ENCODE peak calls at places on chromosomes 3 and 15, in five cellular contexts. X is colonic mucosa, F is upper lobe of right lung, M is neural progenitor cell, S is small intestine. E is an unnamed sample.

GRCh38 chr15:67790610-67791319 is 34.5 kb upstream of the SKOR1 start:
- DNase-seq in X (no peak), F (no peak), S (no peak), M (no peak), E (no peak)

GRCh38 chr3:197878427-197878826 is 71.6 kb upstream of the RPL35A start:
- DNase-seq in X (no peak), M (no peak), S (no peak), F (peak), E (no peak)

GRCh38 chr3:197499427-197499826 is 56.3 kb downstream of the BDH1 start:
- DNase-seq in S (peak), X (peak), F (no peak), M (no peak), E (peak)

GRCh38 chr3:109023656-109024254 is 70.1 kb upstream of the GUCA1C start:
- DNase-seq in X (peak), S (peak), F (no peak), M (peak), E (no peak)

GRCh38 chr15:63504979-63505841 is 817 bp downstream of the USP3 start:
- DNase-seq in S (peak), X (peak), F (peak), M (peak), E (no peak)

GRCh38 chr15:76674883-76675282 is 230.3 kb downstream of the SCAPER start:
- DNase-seq in X (no peak), M (no peak), S (no peak), F (no peak), E (no peak)

GRCh38 chr3:113717818-113718217 is 21.4 kb upstream of the USF3 start:
- DNase-seq in S (no peak), X (no peak), F (no peak), M (no peak), E (no peak)

GRCh38 chr3:66432041-66432766 is 68.6 kb downstream of the LRIG1 start:
- DNase-seq in S (peak), M (no peak), X (no peak), F (no peak), E (no peak)

GRCh38 chr15:58748040-58748786 is 1.3 kb downstream of the ADAM10 start:
- DNase-seq in S (no peak), X (peak), M (no peak), F (no peak), E (no peak)

GRCh38 chr3:67683522-67683921 is 29.1 kb upstream of the SUCLG2 start:
- DNase-seq in F (no peak), S (no peak), M (no peak), X (no peak), E (no peak)

GRCh38 chr3:41199866-41200668 is 762 bp downstream of the CTNNB1 start:
- DNase-seq in F (peak), S (peak), X (peak), M (peak), E (no peak)

GRCh38 chr3:149393355-149394165 is 16.1 kb upstream of the TM4SF1 start:
- DNase-seq in X (peak), M (peak), F (peak), S (peak), E (no peak)

GRCh38 chr15:35309886-35310285 is 224.8 kb upstream of the NANOGP8 start:
- DNase-seq in M (no peak), F (no peak), S (no peak), X (no peak), E (no peak)

GRCh38 chr3:29072626-29073025 is 208.2 kb upstream of the RBMS3 start:
- DNase-seq in M (no peak), F (no peak), S (no peak), X (no peak), E (no peak)

GRCh38 chr3:186953011-186953487 is 22.7 kb downstream of the ST6GAL1 start:
- DNase-seq in M (no peak), X (no peak), F (no peak), S (no peak), E (no peak)

GRCh38 chr15:76929011-76929760 is 2.4 kb upstream of the RCN2 start:
- DNase-seq in S (no peak), X (no peak), F (no peak), M (peak), E (no peak)

GRCh38 chr3:137845666-137846065 is 81.6 kb downstream of the SOX14 start:
- DNase-seq in X (no peak), S (no peak), M (peak), F (no peak), E (no peak)

GRCh38 chr15:93042691-93043378 is 46.2 kb downstream of the RGMA start:
- DNase-seq in X (no peak), M (no peak), F (peak), S (no peak), E (no peak)

GRCh38 chr15:64877435-64877834 is 34.3 kb upstream of the ANKDD1A start:
- DNase-seq in F (peak), M (no peak), S (peak), X (peak), E (no peak)
- H3K27ac ChIP-seq in F (peak), M (no peak), S (peak), X (peak), E (no peak)

DNA sequence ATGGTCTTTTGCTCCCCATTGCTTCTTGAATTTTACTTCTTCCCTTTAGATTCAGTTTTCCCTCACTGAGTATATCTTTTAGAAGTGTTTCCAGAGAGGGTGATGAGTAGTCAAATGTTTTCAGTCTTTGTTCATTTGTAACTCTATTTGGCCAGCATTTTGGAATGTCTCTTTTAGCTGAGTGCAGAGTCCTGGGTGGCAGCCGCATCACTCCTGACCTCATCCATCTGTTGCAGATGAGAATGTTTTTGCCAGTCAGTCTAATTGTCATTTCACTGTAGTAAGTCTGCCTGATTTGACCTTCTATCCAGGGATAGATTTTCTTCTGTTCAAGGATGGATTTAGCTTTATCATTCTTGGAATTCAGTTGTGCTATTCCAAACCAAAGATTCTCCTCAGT is 7.3 kb downstream of the SRPRB start:
- DNase-seq in M (no peak), X (no peak), F (no peak), S (no peak), E (no peak)
- H3K27ac ChIP-seq in M (no peak), X (no peak), F (no peak), S (no peak), E (no peak)

GRCh38 chr3:189303584-189303983 is 131.8 kb downstream of the TPRG1 start:
- DNase-seq in S (no peak), M (no peak), F (no peak), X (no peak), E (no peak)

GRCh38 chr3:189298469-189299375 is 127.0 kb downstream of the TPRG1 start:
- DNase-seq in M (no peak), X (no peak), F (no peak), S (no peak), E (peak)

GRCh38 chr3:189300345-189300744 is 128.6 kb downstream of the TPRG1 start:
- DNase-seq in M (peak), X (no peak), S (no peak), F (no peak), E (no peak)

GRCh38 chr3:189304465-189305341 is 132.9 kb downstream of the TPRG1 start:
- DNase-seq in F (peak), X (peak), S (peak), M (no peak), E (peak)

DNA sequence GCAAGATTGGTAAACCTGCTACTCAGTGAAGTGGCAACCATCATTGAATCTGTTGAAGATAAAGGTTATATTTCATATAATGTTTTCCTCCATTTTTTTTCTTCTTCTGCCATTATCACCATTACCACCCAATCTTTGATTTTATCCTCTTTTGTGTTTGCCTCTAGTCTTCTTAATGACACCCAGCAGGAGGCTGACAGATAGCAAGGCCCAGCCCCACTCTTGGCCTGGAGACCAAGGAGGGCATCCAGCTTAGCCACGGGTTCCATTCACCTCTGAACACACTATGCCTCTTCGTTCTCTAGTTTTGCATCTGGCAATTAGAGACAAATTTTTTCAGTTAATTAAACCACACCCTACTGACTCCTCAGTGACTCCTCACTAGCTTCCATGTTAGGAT is 129.7 kb downstream of the TPRG1 start:
- DNase-seq in F (no peak), M (no peak), X (no peak), S (no peak), E (no peak)
- H3K27ac ChIP-seq in F (no peak), M (no peak), X (no peak), S (no peak), E (no peak)

GRCh38 chr3:152317184-152317583 is 48.5 kb downstream of the MBNL1 start:
- DNase-seq in F (no peak), M (no peak), X (no peak), S (no peak), E (no peak)
- H3K27ac ChIP-seq in F (no peak), M (no peak), X (no peak), S (no peak), E (no peak)

DNA sequence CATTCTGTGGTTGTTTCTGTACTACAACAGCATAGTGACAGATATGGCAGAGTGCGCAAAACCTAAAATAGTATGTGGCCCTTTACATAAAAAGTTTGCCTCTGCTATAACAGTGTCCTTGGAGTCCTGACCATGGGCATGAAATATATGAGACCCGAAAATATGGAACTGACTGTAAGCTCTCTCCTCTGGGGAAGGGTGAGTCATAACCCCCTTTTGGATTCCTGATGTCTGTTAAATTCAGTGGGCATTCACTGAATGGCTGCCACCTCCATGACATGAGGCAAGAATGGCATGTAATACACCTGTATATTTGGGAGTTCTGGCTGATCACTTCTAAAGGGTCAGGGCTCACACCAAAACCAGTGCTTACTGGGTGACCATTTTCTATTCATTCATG is 6.1 kb downstream of the TBC1D2B start:
- DNase-seq in X (no peak), M (no peak), F (no peak), S (no peak), E (no peak)
- H3K27ac ChIP-seq in X (peak), M (no peak), F (peak), S (peak), E (no peak)

GRCh38 chr3:133576169-133576568 is 2.7 kb downstream of the CDV3 start:
- DNase-seq in S (no peak), M (no peak), F (no peak), X (no peak), E (no peak)
- H3K27ac ChIP-seq in S (no peak), M (no peak), F (no peak), X (peak), E (no peak)

GRCh38 chr3:133782454-133782853 is 23.2 kb upstream of the SRPRB start:
- DNase-seq in M (no peak), F (no peak), S (no peak), X (no peak), E (no peak)
- H3K27ac ChIP-seq in M (no peak), F (no peak), S (no peak), X (no peak), E (no peak)

DNA sequence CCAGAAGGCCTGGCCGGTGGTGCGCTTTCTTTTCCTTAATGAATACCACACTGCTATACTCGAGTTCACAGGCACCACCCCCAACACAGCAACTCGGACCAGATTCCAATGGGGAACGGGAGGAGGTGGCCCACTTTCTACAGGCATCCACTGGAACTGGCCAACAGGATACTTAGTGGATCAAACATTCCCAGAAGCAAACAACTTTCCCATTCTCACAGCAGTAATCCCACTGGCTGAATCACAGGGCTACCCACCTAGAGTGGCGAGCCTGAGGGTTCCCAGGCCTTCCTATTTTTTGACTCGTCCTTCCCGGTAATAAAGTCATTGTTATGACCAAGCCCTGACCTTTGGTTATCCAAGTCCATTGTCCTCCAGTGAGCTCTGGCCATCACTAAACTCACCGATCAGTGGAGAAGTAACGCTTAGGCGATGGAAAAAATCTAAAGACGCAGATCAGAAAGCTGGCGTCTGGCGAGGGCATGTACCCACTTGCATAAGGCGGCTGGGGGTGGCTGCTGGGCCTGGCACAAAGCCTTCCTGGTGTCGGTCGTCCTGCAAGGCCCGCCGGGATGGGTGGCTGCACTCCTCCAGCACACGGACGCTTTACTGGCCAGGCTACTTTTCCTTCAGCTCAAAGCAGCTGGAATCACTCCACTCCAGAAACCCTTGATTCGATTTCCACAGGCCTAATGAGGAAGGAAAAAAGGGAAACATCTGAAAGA is 1.2 kb downstream of the EOGT start:
- DNase-seq in X (peak), M (no peak), F (peak), S (peak), E (no peak)
- H3K27ac ChIP-seq in X (peak), M (no peak), F (peak), S (peak), E (peak)

GRCh38 chr15:101070502-101071273 is 151.5 kb downstream of the LRRK1 start:
- DNase-seq in F (no peak), X (no peak), M (no peak), S (no peak), E (peak)
- H3K27ac ChIP-seq in F (peak), X (peak), M (no peak), S (peak), E (peak)

GRCh38 chr3:32292085-32292796 is 53.8 kb downstream of the CMTM8 start:
- DNase-seq in M (no peak), S (peak), F (no peak), X (no peak), E (no peak)

GRCh38 chr3:32296251-32297204 is 58.0 kb downstream of the CMTM8 start:
- DNase-seq in F (no peak), S (peak), X (peak), M (peak), E (peak)

GRCh38 chr3:32297366-32297765 is 58.9 kb downstream of the CMTM8 start:
- DNase-seq in F (no peak), X (no peak), M (no peak), S (no peak), E (no peak)

GRCh38 chr3:32290619-32291018 is 52.1 kb downstream of the CMTM8 start:
- DNase-seq in S (no peak), M (no peak), X (no peak), F (no peak), E (no peak)

DNA sequence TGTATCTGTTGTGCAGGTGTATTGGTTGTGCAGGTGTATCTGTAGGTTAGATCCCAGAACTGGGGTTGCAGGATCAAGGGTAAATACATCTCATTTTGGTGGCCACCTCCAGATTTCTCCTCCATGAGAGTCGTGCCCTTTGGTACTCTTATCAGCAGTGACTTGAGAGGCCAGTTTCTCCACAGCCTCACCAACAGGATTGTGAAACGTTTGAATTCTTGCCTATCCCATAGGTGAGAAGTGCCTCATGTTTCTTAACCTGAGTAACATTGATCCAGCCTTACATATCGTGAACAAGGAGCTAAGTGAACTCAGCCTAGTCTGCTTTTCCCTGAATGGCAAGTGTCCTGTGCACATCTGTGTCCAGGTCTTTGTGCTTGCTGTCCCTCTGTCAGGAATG is 55.4 kb downstream of the CMTM8 start:
- DNase-seq in F (no peak), X (no peak), M (no peak), S (peak), E (no peak)
- H3K27ac ChIP-seq in F (no peak), X (no peak), M (no peak), S (no peak), E (no peak)